ENCODE peak calls at places on chromosomes 5 and 9, in five cellular contexts. D, R, C, U and G are unnamed samples.

GRCh38 chr9:10613413-10613812 is 611 bp upstream of the PTPRD start:
- DNase-seq in D (no peak), R (peak; percentile 8), C (no peak), U (no peak), G (no peak)

GRCh38 chr9:128638580-128638979 is 18.1 kb downstream of the DYNC2I2 start:
- DNase-seq in D (no peak), R (no peak), C (no peak), U (no peak), G (no peak)

GRCh38 chr5:98454407-98454806 is 319.1 kb upstream of the RGMB start:
- DNase-seq in D (no peak), R (no peak), C (no peak), U (no peak), G (peak; percentile 67)

GRCh38 chr5:88660947-88661869 is 221.8 kb downstream of the MEF2C start:
- DNase-seq in D (peak; percentile 95), R (peak; percentile 89), C (peak; percentile 91), U (peak; percentile 87), G (peak; percentile 52)

GRCh38 chr9:133031496-133031911 is 707 bp downstream of the GTF3C5 start:
- DNase-seq in D (peak; percentile 31), R (no peak), C (no peak), U (no peak), G (no peak)

GRCh38 chr5:35771321-35771720 is 85.4 kb upstream of the IL7R start:
- DNase-seq in D (no peak), R (no peak), C (no peak), U (no peak), G (peak; percentile 95)

GRCh38 chr5:133384903-133385302 is 227.4 kb downstream of the FSTL4 start:
- DNase-seq in D (no peak), R (no peak), C (no peak), U (no peak), G (no peak)

GRCh38 chr9:126114409-126114760 is 212.2 kb upstream of the MVB12B start:
- DNase-seq in D (no peak), R (no peak), C (no peak), U (no peak), G (no peak)

DNA sequence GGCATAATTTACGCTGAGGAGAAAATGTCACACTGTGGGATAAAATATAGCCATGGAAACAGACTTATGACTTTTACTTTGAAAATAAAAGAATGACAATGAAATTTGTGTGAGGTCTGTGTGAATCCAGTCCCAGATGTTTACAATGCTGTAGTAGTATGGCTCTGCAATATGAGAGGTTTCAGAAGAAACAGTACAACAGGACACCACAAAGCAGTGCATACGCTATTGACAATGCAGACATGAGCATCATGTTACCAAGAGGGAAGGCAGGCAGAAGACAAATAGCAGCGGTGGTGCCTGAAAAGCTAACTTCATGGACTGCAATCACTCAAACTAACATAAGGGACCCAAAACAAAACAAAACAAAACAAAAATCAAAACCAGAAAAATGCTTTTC is 1.8 kb downstream of the FGF10 start:
- DNase-seq in D (no peak), R (no peak), C (no peak), U (no peak), G (no peak)
- TF ChIP-seq CTCF in D (no peak), R (no peak), C (no peak), U (no peak), G (no peak)

DNA sequence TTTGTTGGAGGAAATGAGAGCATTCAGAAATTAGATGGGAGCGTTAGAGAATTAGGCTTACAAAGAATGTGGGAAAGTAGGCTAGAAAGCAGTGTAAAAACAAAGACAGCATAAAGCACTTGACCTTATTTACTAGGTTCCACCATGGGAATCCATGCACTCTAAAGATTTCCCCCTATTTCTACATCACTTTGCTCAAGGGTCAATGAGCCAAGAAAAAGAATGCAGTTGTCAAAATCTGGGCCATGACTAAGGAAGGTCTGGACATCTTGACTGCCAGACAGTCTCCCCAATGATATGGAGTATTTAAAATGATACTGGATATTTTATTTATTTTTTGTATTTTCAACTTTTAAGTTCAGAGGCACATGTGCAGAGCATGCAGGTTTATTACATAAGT is 3.4 kb downstream of the TLR4 start:
- DNase-seq in D (no peak), R (no peak), C (no peak), U (no peak), G (peak; percentile 84)
- H3K4me3 ChIP-seq in D (no peak overlapping the region), R (no peak overlapping the region), C (no peak overlapping the region), U (no peak overlapping the region), G (no peak overlapping the region)

GRCh38 chr9:35726876-35727438 is 5.0 kb downstream of the TLN1 start:
- DNase-seq in D (no peak), R (no peak), C (peak; percentile 78), U (no peak), G (peak; percentile 62)
- TF ChIP-seq CTCF in D (no peak), R (no peak), C (peak; percentile 29), U (no peak), G (no peak)

GRCh38 chr5:150487199-150488061 is 20.5 kb upstream of the NDST1 start:
- DNase-seq in D (no peak), R (peak; percentile 56), C (peak; percentile 56), U (peak; percentile 54), G (no peak)

GRCh38 chr5:150488519-150489357 is 19.2 kb upstream of the NDST1 start:
- DNase-seq in D (no peak), R (no peak), C (peak; percentile 29), U (no peak), G (peak; percentile 63)

GRCh38 chr5:150490754-150491153 is 17.2 kb upstream of the NDST1 start:
- DNase-seq in D (peak; percentile 63), R (no peak), C (no peak), U (no peak), G (no peak)

GRCh38 chr5:150490296-150490669 is 17.6 kb upstream of the NDST1 start:
- DNase-seq in D (no peak), R (no peak), C (no peak), U (no peak), G (no peak)

DNA sequence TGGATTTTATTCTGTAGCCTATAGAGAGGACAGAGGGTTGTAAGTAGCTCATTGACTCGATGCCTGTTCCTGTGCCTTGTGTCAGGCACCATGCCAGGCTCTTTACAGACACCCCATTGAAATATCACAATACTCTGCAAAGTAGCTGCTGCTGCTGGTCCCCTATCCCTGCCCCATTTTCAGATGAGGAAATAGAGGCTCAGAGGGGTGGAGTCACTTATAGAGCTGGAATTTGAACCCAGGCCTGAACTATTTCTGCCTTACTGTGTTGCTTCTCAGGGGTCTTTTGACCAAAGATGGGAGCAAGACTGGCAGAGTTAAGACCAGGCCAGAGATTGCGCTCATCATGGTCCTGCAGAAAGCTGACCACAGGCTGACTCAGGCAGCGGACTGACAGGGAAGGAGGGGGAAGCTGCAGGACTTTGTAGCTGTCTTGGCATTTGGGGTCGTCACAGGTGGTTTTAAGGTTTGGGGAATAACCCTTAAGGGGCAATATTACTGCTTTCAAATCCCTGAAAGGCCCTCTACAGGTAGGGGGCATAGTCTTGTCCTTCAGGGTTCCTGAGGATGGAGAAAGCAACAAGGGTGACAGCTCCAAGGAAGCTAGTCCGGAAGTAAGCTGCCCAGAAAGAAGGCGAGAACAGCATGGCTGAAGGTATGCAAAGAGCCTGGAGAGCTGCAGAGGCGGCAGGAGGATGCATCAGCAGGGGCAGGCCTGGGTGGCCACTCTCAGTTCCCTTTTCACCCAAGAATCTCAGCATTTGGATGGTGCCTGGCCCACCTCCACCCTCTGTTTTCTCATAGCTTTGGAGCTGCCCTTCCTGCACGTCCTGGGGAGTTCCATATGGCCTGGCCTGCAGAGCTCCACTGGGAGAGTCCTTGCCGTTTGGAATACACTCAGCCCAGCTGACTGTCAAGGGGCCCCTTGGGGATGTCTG is 18.3 kb upstream of the NDST1 start:
- DNase-seq in D (no peak), R (no peak), C (peak; percentile 87), U (no peak), G (peak; percentile 51)
- H3K4me3 ChIP-seq in D (no peak overlapping the region), R (no peak overlapping the region), C (no peak overlapping the region), U (no peak overlapping the region), G (no peak overlapping the region)